ENCODE peak calls at places on chromosomes 16 and 17, in four cellular contexts. Y is left lung, K is body of pancreas, A is colonic mucosa. R is an unnamed sample. For H3K9me3, H3K4me1 and H3K36me3, the result is how much of the 10 kb centered on the place peaks cover.

GRCh38 chr17:62763891-62764600 is 44.1 kb downstream of the MARCHF10 start:
- DNase-seq in A (no peak), Y (no peak), K (no peak), R (no peak)

GRCh38 chr16:68490829-68491575 is 42.7 kb upstream of the SMPD3 start:
- DNase-seq in K (peak), A (peak), Y (no peak), R (peak)

GRCh38 chr17:9002610-9003354 is 18.5 kb upstream of the NTN1 start:
- DNase-seq in Y (peak), K (peak), A (no peak), R (peak)

GRCh38 chr16:20114356-20114755 is 40.7 kb upstream of the GPR139 start:
- DNase-seq in Y (no peak), A (no peak), K (peak), R (peak)

GRCh38 chr17:45127583-45128300 is 4.6 kb downstream of the PLCD3 start:
- DNase-seq in K (peak), Y (peak), A (peak), R (peak)

GRCh38 chr16:54657058-54657708 is 273.5 kb upstream of the IRX5 start:
- DNase-seq in Y (no peak), K (peak), A (no peak), R (no peak)

GRCh38 chr17:10420811-10421210 is 939 bp downstream of the MYH8 start:
- DNase-seq in A (no peak), K (no peak), Y (no peak), R (no peak)

GRCh38 chr17:82371333-82372062 is at the start of gene UTS2R:
- DNase-seq in A (no peak), K (no peak), Y (peak), R (peak)

GRCh38 chr16:77273815-77274214 is 74.6 kb downstream of the SYCE1L start:
- DNase-seq in A (no peak), K (no peak), Y (no peak), R (no peak)

GRCh38 chr16:83853834-83854233 is 45.1 kb upstream of the MLYCD start:
- DNase-seq in K (no peak), A (no peak), Y (no peak), R (no peak)

GRCh38 chr17:57739402-57740224 is 5.5 kb downstream of the CCDC182 start:
- DNase-seq in Y (no peak), A (peak), K (no peak), R (no peak)

GRCh38 chr17:66406701-66407644 is 104.6 kb downstream of the PRKCA start:
- DNase-seq in K (no peak), A (no peak), Y (no peak), R (no peak)

GRCh38 chr16:17921357-17921978 is 415.1 kb downstream of the NPIPA8 start:
- DNase-seq in K (peak), Y (no peak), A (peak), R (peak)

GRCh38 chr16:48608452-48608851 is 1.5 kb downstream of the N4BP1 start:
- DNase-seq in A (no peak), K (no peak), Y (no peak), R (no peak)

GRCh38 chr17:13665872-13666635 is 64.3 kb upstream of the HS3ST3A1 start:
- DNase-seq in Y (no peak), K (no peak), A (no peak), R (no peak)

GRCh38 chr16:76456016-76456415 is 178.8 kb downstream of the CNTNAP4 start:
- DNase-seq in K (no peak), Y (no peak), A (no peak), R (no peak)

GRCh38 chr16:73226675-73227074 is 178.7 kb upstream of the ZFHX3 start:
- DNase-seq in K (no peak), A (no peak), Y (no peak), R (no peak)

GRCh38 chr17:70987867-70988340 is 818.6 kb downstream of the KCNJ2 start:
- DNase-seq in Y (no peak), K (no peak), A (no peak), R (no peak)
- H3K9me3 ChIP-seq in Y (under half), K (under half), A (under half), R (under half)

GRCh38 chr16:1188781-1189189 is 35.9 kb downstream of the CACNA1H start:
- DNase-seq in K (peak), A (peak), Y (no peak), R (peak)
- H3K4me1 ChIP-seq in K (under half), A (under half), Y (under half), R (under half)

GRCh38 chr17:4199818-4200402 is 56.9 kb downstream of the CYB5D2 start:
- DNase-seq in Y (no peak), K (peak), A (no peak), R (peak)
- H3K36me3 ChIP-seq in Y (under half), K (under half), A (under half), R (under half)

DNA sequence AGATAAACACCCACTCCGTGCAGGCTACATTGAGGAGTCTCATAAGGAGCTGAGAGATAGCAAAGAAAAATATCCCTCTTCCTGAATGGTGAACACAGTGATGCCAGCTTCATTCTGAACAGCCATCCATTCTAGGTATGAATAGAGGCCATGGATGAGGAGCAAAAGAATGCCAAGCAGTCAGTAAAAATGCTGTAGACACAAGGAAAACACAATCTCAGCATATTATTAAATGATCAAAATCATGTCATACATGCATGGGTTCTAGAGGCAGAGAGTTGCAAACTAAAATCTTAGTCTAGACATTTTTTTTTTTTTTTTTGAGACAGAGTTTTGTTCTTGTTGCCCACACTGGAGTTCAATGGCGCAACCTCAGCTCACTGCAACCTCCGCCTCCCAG is 313.0 kb downstream of the SOX9 start:
- DNase-seq in K (no peak), Y (no peak), A (no peak), R (no peak)
- H3K9me3 ChIP-seq in K (under half), Y (under half), A (under half), R (under half)

R was measured in mucosa of descending colon.